ENCODE peak calls at places on chromosome 12, in nine cellular contexts. S is A673, I is tibial artery, D is prostate gland, B is sigmoid colon, N is heart right ventricle, P is endothelial cell of umbilical vein, L is endodermal cell, E is cardiac muscle cell. W is an unnamed sample.

GRCh38 chr12:5154091-5154490 is 110.4 kb downstream of the KCNA5 start:
- DNase-seq in S (no peak), I (no peak), D (no peak), B (no peak), N (no peak), P (no peak), L (peak; percentile 85), E (no peak), W (peak; percentile 52)

GRCh38 chr12:59716049-59716448 is 120.2 kb downstream of the SLC16A7 start:
- DNase-seq in S (peak; percentile 52), I (no peak), D (no peak), B (no peak), N (no peak), P (peak; percentile 2), L (no peak), E (no peak), W (no peak)

GRCh38 chr12:24600559-24600958 is 348.3 kb downstream of the BCAT1 start:
- DNase-seq in S (peak; percentile 58), I (no peak), D (no peak), B (no peak), N (no peak), P (no peak), L (no peak), E (no peak), W (no peak)

GRCh38 chr12:1380171-1380974 is 214.0 kb downstream of the FBXL14 start:
- DNase-seq in S (no peak), I (no peak), D (no peak), B (no peak), N (no peak), P (no peak), L (no peak), E (no peak), W (no peak)

GRCh38 chr12:21607701-21608100 is 3.1 kb upstream of the GYS2 start:
- DNase-seq in S (peak; percentile 34), I (no peak), D (no peak), B (no peak), N (no peak), P (peak; percentile 42), L (no peak), E (peak; percentile 59), W (no peak)

GRCh38 chr12:46260913-46261476 is 7.8 kb downstream of the SLC38A1 start:
- DNase-seq in S (no peak), I (no peak), D (peak; percentile 22), B (no peak), N (no peak), P (no peak), L (no peak), E (no peak), W (no peak)

GRCh38 chr12:84911331-84912190 is 1.0 kb downstream of the SLC6A15 start:
- DNase-seq in S (peak; percentile 84), I (peak; percentile 59), D (no peak), B (no peak), N (no peak), P (peak; percentile 58), L (peak; percentile 98), E (peak; percentile 81), W (peak; percentile 89)

GRCh38 chr12:14970467-14970866 is 2.4 kb upstream of the PDE6H start:
- DNase-seq in S (no peak), I (no peak), D (no peak), B (no peak), N (no peak), P (no peak), L (no peak), E (no peak), W (no peak)

GRCh38 chr12:49014547-49014946 is 4.0 kb downstream of the PRKAG1 start:
- DNase-seq in S (no peak), I (no peak), D (no peak), B (no peak), N (no peak), P (no peak), L (no peak), E (peak; percentile 54), W (no peak)

GRCh38 chr12:63849641-63850040 is 5.1 kb downstream of the SRGAP1 start:
- DNase-seq in S (no peak), I (no peak), D (no peak), B (no peak), N (no peak), P (no peak), L (no peak), E (no peak), W (no peak)

GRCh38 chr12:57452937-57453509 is 2.1 kb upstream of the INHBE start:
- DNase-seq in S (peak; percentile 82), I (peak; percentile 86), D (peak; percentile 69), B (peak; percentile 89), N (peak; percentile 82), P (peak; percentile 75), L (peak; percentile 99), E (peak; percentile 85), W (peak; percentile 94)

DNA sequence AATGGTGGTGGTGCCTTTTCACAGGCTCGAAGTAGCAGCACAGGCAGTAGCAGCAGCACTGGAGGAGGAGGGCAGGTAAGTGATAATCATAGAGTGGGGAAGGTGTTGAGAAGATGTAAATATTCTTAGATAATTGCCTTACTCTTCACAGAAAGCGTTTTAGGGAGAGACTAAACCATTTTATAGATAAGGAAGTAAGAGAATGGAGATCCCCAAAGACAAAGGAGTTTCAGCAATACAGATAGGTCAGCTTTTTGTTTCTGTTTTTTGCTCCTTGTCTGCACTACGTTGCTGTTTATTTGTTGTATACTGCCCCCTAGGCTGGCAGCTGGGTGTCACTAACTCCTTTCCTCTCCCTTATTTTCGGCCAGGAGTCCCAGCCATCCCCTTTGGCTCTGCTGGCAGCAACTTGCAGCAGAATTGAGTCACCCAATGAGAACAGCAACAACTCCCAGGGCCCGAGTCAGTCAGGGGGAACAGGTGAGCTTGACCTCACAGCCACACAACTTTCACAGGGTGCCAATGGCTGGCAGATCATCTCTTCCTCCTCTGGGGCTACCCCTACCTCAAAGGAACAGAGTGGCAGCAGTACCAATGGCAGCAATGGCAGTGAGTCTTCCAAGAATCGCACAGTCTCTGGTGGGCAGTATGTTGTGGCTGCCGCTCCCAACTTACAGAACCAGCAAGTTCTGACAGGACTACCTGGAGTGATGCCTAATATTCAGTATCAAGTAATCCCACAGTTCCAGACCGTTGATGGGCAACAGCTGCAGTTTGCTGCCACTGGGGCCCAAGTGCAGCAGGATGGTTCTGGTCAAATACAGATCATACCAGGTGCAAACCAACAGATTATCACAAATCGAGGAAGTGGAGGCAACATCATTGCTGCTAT is 2.0 kb downstream of the SP1 start:
- DNase-seq in S (peak; percentile 72), I (peak; percentile 76), D (peak; percentile 54), B (peak; percentile 75), N (no peak), P (peak; percentile 45), L (peak; percentile 93), E (peak; percentile 80), W (peak; percentile 28)
- TF ChIP-seq CTCF in S (peak; percentile 59), I (peak; percentile 34), D (no peak), B (no peak), N (no peak), P (peak; percentile 36), L (peak; percentile 83), E (peak; percentile 52), W (peak; percentile 39)

DNA sequence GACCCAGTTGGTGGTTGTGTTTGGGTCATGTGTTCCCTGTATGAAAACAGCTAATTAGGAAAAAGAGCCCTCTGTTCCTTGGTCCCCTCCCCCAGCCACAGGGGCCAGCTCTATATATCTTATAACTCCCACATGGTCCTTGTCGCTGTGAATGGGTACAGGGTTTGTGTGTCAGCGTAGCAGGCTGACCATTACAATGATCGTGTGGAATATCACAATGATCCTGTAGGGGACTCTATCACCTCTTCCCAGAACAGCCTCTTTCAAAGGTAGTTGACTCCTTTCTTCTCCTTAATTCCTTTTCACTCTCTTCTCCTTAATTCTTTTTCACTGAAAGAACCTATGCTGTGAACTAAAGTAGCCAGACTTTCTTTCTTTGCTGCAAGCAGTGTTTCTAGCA is 51.6 kb upstream of the RIC8B start:
- DNase-seq in S (no peak), I (no peak), D (no peak), B (no peak), N (no peak), P (no peak), L (peak; percentile 65), E (no peak), W (no peak)
- TF ChIP-seq CTCF in S (peak; percentile 11), I (no peak), D (no peak), B (no peak), N (no peak), P (peak; percentile 3), L (peak; percentile 67), E (peak; percentile 15), W (no peak)

DNA sequence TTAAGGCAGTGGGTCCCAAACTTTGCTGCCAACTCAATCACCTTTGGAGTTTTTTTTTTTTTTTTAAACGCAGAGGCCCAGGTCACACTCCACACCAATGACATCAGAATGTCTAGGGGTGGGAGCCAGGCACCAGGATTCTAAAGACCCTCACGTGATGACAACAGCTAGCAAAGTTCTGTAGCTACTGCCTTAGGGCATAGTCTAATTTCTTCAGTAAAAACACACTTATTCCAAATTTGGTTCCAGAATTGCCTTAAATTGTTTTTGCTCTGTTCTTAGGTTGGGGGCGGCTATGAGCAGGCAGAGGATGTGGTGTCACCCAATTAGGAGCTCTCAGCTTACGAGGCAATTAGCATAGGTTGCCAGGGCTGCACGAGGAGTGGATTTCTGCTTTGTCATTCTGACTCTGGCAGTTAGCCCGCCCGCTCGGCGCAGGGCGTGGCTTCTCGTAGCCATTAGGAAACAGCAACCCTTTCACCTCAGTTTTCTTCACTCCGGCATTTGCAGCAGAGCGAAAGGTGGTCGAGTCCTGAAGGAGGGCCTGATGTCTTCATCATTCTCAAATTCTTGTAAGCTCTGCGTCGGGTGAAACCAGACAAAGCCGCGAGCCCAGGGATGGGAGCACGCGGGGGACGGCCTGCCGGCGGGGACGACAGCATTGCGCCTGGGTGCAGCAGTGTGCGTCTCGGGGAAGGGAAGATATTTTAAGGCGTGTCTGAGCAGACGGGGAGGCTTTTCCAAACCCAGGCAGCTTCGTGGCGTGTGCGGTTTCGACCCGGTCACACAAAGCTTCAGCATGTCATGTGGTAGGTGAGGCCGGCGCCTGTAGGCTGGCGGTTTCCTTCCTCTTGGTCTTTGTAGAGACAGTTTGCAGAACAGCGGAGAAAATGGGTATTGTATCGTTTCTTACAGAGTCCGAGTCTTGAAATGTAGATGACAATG is 16.7 kb upstream of the EID3 start:
- DNase-seq in S (peak; percentile 97), I (peak; percentile 97), D (peak; percentile 91), B (peak; percentile 97), N (peak; percentile 90), P (peak; percentile 99), L (peak; percentile 98), E (peak; percentile 99), W (peak; percentile 87)
- TF ChIP-seq CTCF in S (no peak), I (peak; percentile 6), D (no peak), B (peak; percentile 17), N (no peak), P (no peak), L (no peak), E (no peak), W (no peak)

DNA sequence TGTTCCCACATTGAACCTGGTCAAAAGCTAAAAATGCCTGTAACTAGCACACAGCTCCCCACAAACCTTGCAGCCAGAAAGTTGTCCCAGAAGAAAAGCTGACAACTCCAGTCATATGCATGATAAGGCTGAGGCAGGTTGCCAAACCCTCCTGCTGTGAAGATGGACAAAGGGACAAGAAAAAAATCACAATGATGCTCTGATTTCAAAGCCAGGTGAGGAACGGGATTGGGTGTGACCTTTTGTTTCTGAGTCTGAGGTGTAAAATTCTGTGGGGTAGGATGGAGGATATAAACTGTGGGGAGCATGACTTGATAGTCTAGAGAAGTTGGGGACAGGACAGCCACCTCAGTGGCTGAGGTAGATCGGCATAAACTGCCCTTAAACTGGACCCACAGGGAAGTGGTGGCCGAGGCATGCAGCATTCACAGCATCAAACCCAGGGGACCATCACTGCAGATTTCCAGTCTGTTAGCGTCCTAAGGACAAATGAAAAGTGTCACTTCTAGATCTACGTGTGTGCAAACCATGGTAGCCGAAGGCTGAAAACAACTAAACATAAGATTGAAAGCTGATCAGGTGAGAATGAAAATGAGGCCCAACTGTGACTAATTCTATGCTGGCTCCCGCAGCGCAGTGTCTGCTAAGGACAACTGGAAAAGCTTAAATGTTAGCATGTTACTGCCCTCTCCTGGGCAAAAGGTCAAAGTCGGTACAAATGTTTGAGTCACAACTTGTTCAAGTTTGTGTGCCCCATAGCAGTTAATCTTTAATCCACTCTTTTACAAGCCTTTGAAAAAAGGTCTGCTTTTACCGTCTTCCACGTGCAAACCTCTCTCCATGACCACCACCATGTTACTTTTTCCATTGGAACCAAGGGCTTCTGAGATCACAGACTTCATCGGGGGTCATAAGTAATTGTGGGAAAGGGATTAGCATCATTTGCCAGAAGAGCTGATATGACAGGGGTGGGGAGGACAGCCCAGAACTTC is 39.8 kb downstream of the GRIN2B start:
- DNase-seq in S (peak; percentile 35), I (no peak), D (no peak), B (no peak), N (no peak), P (peak; percentile 1), L (peak; percentile 95), E (peak; percentile 48), W (peak; percentile 50)
- TF ChIP-seq CTCF in S (peak; percentile 30), I (no peak), D (no peak), B (no peak), N (no peak), P (no peak), L (peak; percentile 98), E (peak; percentile 25), W (peak; percentile 69)

W was measured in glutamatergic neuron.